ENCODE peak calls at places on chromosomes 4 and X, in eight cellular contexts. M, H, S, A, B, J, V and E are unnamed samples. For H3K36me3, the result is how much of the 10 kb centered on the place peaks cover.

GRCh38 chr4:38994135-38994534 is 38.1 kb downstream of the TMEM156 start:
- DNase-seq in M (no peak), H (no peak), S (no peak), A (no peak), B (no peak), J (no peak), V (no peak), E (no peak)

GRCh38 chr4:169611157-169611556 is 1.2 kb downstream of the NEK1 start:
- DNase-seq in M (no peak), H (no peak), S (no peak), A (no peak), B (no peak), J (no peak), V (no peak), E (no peak)

GRCh38 chrX:77118686-77119085 is 328.5 kb upstream of the FGF16 start:
- DNase-seq in M (no peak), H (no peak), S (no peak), A (no peak), B (no peak), J (no peak), V (no peak), E (no peak)

GRCh38 chrX:120315776-120316175 is 4.5 kb upstream of the TMEM255A start:
- DNase-seq in M (no peak), H (no peak), S (no peak), A (no peak), B (no peak), J (no peak), V (no peak), E (no peak)

GRCh38 chrX:150767475-150768131 is 74.4 kb downstream of the MTMR1 start:
- DNase-seq in M (no peak), H (no peak), S (peak), A (no peak), B (no peak), J (no peak), V (no peak), E (no peak)

GRCh38 chr4:87856816-87857215 is 24.0 kb downstream of the MEPE start:
- DNase-seq in M (no peak), H (no peak), S (no peak), A (no peak), B (no peak), J (no peak), V (no peak), E (no peak)

GRCh38 chr4:185716008-185716976 is 95.7 kb downstream of the SORBS2 start:
- DNase-seq in M (no peak), H (no peak), S (no peak), A (no peak), B (no peak), J (peak), V (no peak), E (no peak)

GRCh38 chr4:26530094-26530493 is 39.8 kb upstream of the CCKAR start:
- DNase-seq in M (no peak), H (no peak), S (no peak), A (no peak), B (no peak), J (no peak), V (no peak), E (no peak)

GRCh38 chr4:108080752-108081151 is 88.0 kb downstream of the LEF1 start:
- DNase-seq in M (no peak), H (no peak), S (no peak), A (no peak), B (no peak), J (no peak), V (no peak), E (no peak)

GRCh38 chr4:35106091-35106734 is 1138.1 kb downstream of the ARAP2 start:
- DNase-seq in M (no peak), H (no peak), S (no peak), A (no peak), B (no peak), J (no peak), V (no peak), E (no peak)

GRCh38 chr4:3315566-3315965 is 22.7 kb downstream of the RGS12 start:
- DNase-seq in M (peak), H (no peak), S (no peak), A (no peak), B (no peak), J (no peak), V (no peak), E (no peak)

GRCh38 chr4:74038161-74039064 is at the start of gene CXCL3:
- DNase-seq in M (peak), H (no peak), S (peak), A (no peak), B (peak), J (peak), V (peak), E (peak)

GRCh38 chr4:1250921-1251772 is 2.2 kb upstream of the CTBP1 start:
- DNase-seq in M (peak), H (no peak), S (no peak), A (no peak), B (no peak), J (no peak), V (no peak), E (no peak)

GRCh38 chr4:77001907-77002306 is 52.4 kb downstream of the SEPTIN11 start:
- DNase-seq in M (no peak), H (peak), S (peak), A (no peak), B (no peak), J (no peak), V (no peak), E (no peak)
- H3K27ac ChIP-seq in M (no peak), H (peak), S (peak), A (no peak), B (no peak), J (peak), V (no peak), E (peak)

DNA sequence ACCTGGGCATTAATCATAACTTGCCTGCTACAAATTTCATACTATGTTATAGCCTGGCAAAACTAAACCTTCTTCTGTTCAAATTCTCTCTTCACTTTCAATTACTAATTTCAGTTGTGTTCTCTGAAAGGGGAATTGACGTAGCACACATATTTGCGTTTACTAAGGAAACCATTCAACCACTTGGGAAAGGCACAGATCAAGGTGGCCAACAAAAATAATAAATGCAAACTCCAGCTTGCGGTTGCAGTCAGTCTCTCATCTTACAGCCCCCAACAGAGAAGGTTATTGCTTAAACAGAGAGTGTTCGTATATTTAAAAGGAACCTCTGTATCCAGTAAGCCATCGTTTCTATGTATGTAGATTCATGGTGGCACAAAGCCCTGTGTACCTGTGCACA is 4.0 kb downstream of the SRPX start:
- DNase-seq in M (no peak), H (no peak), S (no peak), A (no peak), B (no peak), J (no peak), V (no peak), E (no peak)
- H3K36me3 ChIP-seq in M (under half), H (under half), S (under half), A (under half), B (under half), J (under half), V (under half), E (under half)

GRCh38 chr4:31298737-31299136 is 578.6 kb downstream of the PCDH7 start:
- DNase-seq in M (no peak), H (no peak), S (no peak), A (no peak), B (no peak), J (no peak), V (no peak), E (no peak)
- H3K27ac ChIP-seq in M (no peak), H (no peak), S (no peak), A (no peak), B (no peak), J (no peak), V (no peak), E (no peak)

GRCh38 chrX:13760428-13760827 is 25.9 kb downstream of the OFD1 start:
- DNase-seq in M (no peak), H (no peak), S (no peak), A (no peak), B (no peak), J (no peak), V (no peak), E (no peak)
- H3K36me3 ChIP-seq in M (half or more), H (half or more), S (under half), A (half or more), B (under half), J (half or more), V (under half), E (under half)

DNA sequence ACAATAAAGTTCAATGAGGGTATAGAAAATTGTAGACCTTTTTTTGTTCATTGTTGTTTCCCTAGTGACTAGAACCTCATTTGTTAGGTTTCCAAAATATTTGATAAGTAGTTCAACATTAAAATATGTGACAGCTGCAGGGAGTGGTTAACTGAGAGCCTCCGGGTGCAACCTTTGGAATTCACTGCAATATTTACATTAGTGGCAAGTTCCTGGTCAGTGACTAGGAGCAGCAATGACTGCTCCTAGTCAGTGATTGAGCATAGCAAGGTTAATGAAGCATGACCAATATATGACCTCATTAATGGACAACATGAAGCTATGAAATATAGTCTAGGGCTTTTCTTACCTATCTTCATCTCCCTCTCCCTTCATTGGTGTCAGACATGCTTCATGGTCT is 65.8 kb upstream of the FAM47A start:
- DNase-seq in M (no peak), H (no peak), S (no peak), A (no peak), B (no peak), J (no peak), V (no peak), E (no peak)
- H3K27ac ChIP-seq in M (no peak), H (no peak), S (no peak), A (no peak), B (no peak), J (no peak), V (no peak), E (no peak)

DNA sequence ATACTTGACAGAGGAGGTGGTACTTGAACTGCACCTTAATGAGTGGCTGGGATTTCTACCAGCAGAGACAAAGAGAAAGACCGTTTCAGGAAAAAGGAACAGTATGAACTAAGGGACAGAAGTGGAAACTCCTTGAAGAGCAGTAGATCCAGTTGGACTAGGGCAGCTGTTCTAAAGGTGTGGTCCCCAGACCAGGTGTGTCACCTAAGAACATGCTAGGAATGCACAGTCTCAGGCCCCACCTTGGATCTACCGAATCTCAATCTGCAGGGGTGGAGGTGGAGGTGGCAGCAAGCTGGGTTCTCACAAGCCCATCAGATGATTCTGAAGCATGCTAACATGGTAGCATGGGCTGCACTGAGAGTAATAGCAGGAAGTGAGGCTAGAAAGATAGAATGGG is 22.3 kb downstream of the DAPP1 start:
- DNase-seq in M (no peak), H (peak), S (no peak), A (no peak), B (no peak), J (no peak), V (no peak), E (no peak)
- H3K36me3 ChIP-seq in M (half or more), H (under half), S (under half), A (half or more), B (under half), J (under half), V (under half), E (under half)

GRCh38 chr4:76233967-76234678 is 17.4 kb upstream of the FAM47E start:
- DNase-seq in M (no peak), H (no peak), S (no peak), A (no peak), B (no peak), J (peak), V (no peak), E (no peak)
- H3K27ac ChIP-seq in M (no peak), H (no peak), S (no peak), A (no peak), B (no peak), J (peak), V (peak), E (no peak)

DNA sequence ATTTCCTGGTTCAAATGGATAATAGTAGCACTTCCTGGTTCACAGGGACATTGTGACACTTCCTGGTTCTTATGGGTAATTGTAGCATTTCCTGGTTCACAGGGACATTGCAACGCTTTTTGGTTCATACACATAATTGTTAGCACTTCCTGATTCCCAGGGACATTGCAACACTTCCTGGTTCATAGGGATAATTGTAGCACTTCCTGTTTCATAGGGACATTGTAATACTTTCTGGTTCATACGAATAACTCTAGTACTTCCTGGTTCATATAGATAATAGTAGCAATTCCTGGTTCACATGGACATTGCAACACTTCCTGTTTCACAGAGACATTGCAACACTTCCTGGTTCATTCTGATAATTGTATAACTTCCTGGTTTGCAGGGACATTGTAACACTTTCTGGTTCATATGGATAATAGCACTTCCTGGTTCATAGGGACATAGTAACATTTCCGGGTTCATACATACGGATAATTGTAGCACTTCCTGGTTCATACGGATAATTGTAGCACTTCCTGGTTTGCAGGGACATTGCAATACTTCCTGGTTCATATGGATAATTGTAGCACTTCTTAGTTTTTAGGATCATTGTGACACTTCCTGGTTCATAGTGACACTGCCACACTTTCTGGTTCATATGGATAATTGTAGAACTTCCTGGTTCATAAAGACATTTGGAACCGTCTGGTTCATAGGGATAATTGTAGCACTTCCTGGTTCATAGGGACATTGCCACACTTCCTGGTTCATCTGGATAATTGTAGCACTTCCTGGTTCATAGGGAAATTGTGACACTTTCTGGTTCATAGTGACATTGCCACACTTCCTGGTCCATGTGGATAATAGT is 61.6 kb upstream of the CD99 start:
- DNase-seq in M (no peak), H (no peak), S (no peak), A (peak), B (no peak), J (no peak), V (no peak), E (no peak)
- H3K36me3 ChIP-seq in M (under half), H (under half), S (under half), A (under half), B (under half), J (under half), V (under half), E (under half)

DNA sequence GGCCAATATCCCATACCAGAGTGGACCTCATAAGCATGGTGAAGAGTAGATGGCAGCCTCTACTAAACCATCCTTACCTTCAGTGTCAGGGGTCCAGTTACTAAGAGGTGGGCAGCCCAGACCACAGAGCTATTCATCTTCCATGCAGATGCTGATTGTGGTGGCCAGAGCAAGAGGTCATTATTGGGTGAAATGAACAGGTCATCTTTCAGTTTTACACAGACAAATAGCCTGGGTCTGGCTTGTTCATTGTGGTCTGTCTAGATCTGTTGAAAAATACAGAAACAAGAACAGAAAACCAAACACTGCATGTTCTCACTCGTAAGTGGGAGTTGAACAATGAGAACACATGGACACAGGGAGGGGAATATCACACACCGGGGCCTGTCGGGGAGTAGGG is 71.3 kb downstream of the PAK3 start:
- DNase-seq in M (no peak), H (no peak), S (no peak), A (no peak), B (no peak), J (no peak), V (no peak), E (no peak)
- H3K27ac ChIP-seq in M (no peak), H (no peak), S (no peak), A (no peak), B (no peak), J (no peak), V (no peak), E (no peak)